ENCODE peak calls at places on chromosomes 5 and 9, in four cellular contexts. B is DND-41, J is cardiac muscle cell, X is fibroblast of lung. V is an unnamed sample.

GRCh38 chr5:1003296-1003937 is 5.2 kb upstream of the NKD2 start:
- DNase-seq in B (no peak), X (peak; percentile 34), J (peak; percentile 46), V (peak; percentile 35)

GRCh38 chr5:31741496-31741895 is 102.6 kb downstream of the PDZD2 start:
- DNase-seq in J (no peak), X (no peak), B (no peak), V (no peak)

GRCh38 chr9:98502976-98503325 is 205.8 kb downstream of the GABBR2 start:
- DNase-seq in J (peak; percentile 66), B (no peak), X (peak; percentile 56), V (no peak)

GRCh38 chr9:123266655-123267421 is 1.5 kb downstream of the STRBP start:
- DNase-seq in X (no peak), B (no peak), J (no peak), V (no peak)

GRCh38 chr9:138097501-138097991 is 220.0 kb downstream of the CACNA1B start:
- DNase-seq in J (no peak), B (no peak), X (no peak), V (no peak)

GRCh38 chr5:10564838-10565784 is 1.2 kb downstream of the ANKRD33B start:
- DNase-seq in B (no peak), X (peak; percentile 14), J (no peak), V (peak; percentile 9)

GRCh38 chr5:6495433-6496206 is 47.0 kb downstream of the UBE2QL1 start:
- DNase-seq in B (no peak), X (no peak), J (no peak), V (no peak)

GRCh38 chr5:147303251-147303650 is 68.4 kb downstream of the STK32A start:
- DNase-seq in B (no peak), X (peak; percentile 85), J (no peak), V (no peak)

GRCh38 chr9:34490760-34491159 is 32.0 kb downstream of the ENHO start:
- DNase-seq in X (no peak), J (no peak), B (no peak), V (no peak)

GRCh38 chr5:68159251-68159951 is 56.2 kb upstream of the PIK3R1 start:
- DNase-seq in J (peak; percentile 68), X (no peak), B (no peak), V (no peak)

GRCh38 chr5:178145965-178146820 is 7.5 kb downstream of the NHP2 start:
- DNase-seq in B (peak; percentile 63), J (peak; percentile 49), X (peak; percentile 23), V (peak; percentile 62)

GRCh38 chr5:66436721-66437120 is 159.5 kb upstream of the MAST4 start:
- DNase-seq in J (no peak), X (no peak), B (no peak), V (no peak)

GRCh38 chr9:92807031-92807756 is 42.6 kb upstream of the BICD2 start:
- DNase-seq in B (no peak), X (no peak), J (no peak), V (no peak)

GRCh38 chr9:134570726-134571325 is 70.8 kb upstream of the COL5A1 start:
- DNase-seq in B (no peak), X (no peak), J (no peak), V (no peak)

GRCh38 chr5:151615431-151615830 is 24.3 kb upstream of the FAT2 start:
- DNase-seq in J (no peak), X (peak; percentile 28), B (no peak), V (no peak)

GRCh38 chr5:170748986-170749385 is 34.5 kb upstream of the GABRP start:
- DNase-seq in J (no peak), X (no peak), B (no peak), V (no peak)

GRCh38 chr5:139061274-139061673 is 136.9 kb downstream of the SIL1 start:
- DNase-seq in X (peak; percentile 84), B (no peak), J (peak; percentile 87), V (no peak)
- H3K27ac ChIP-seq in X (no peak overlapping the region), B (no peak overlapping the region), J (no peak overlapping the region), V (no peak overlapping the region)

GRCh38 chr5:40689442-40689841 is 9.7 kb downstream of the PTGER4 start:
- DNase-seq in X (peak; percentile 96), B (no peak), J (peak; percentile 93), V (no peak)
- H3K4me1 ChIP-seq in X (peaks cover 5% of the 10 kb centered on the region), B (peaks cover 70% of the 10 kb centered on the region), J (no peaks in the 10 kb centered on the region), V (peaks cover 60% of the 10 kb centered on the region)

GRCh38 chr9:120791161-120791560 is 2.1 kb downstream of the FBXW2 start:
- DNase-seq in X (peak; percentile 40), B (no peak), J (peak; percentile 18), V (no peak)

GRCh38 chr9:120792898-120793765 is at the start of gene FBXW2:
- DNase-seq in B (peak; percentile 91), X (peak; percentile 91), J (peak; percentile 94), V (peak; percentile 82)

GRCh38 chr9:120783611-120784047 is 9.6 kb downstream of the FBXW2 start:
- DNase-seq in X (peak; percentile 34), B (no peak), J (peak; percentile 64), V (no peak)

GRCh38 chr9:120787906-120788305 is 5.3 kb downstream of the FBXW2 start:
- DNase-seq in X (no peak), B (no peak), J (no peak), V (no peak)
- H3K27ac ChIP-seq in X (no peak overlapping the region), B (no peak overlapping the region), J (no peak overlapping the region), V (no peak overlapping the region)

DNA sequence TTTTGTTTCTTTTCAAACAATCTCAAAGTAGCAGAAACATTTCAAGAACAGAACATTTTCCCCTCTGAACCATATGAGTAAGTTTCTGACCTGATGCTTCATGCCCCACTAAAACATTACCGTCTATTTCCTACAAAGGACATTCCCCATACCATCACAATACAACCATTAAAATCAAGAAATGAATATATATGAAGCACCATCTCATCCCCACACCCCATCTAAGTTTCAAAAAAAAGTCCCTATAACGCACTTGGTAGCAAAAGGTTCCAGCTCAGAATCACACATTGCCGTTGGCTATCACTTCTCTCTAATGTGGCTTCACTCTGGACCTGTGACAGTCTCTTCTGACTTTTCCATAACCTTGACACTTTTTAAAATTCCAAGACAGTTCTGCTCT is 6.0 kb downstream of the EMB start:
- DNase-seq in X (no peak), B (no peak), J (no peak), V (no peak)
- H3K4me1 ChIP-seq in X (no peaks in the 10 kb centered on the region), B (peaks cover 91% of the 10 kb centered on the region), J (no peaks in the 10 kb centered on the region), V (peaks cover 77% of the 10 kb centered on the region)

V was measured in CD4-positive, CD25-positive, alpha-beta regulatory T cell.